ENCODE peak calls at places on chromosomes 13 and 19, in nine cellular contexts. M, V, I, U, O, J, L, S and E are unnamed samples.

GRCh38 chr13:109209526-109209925 is 576.9 kb downstream of the IRS2 start:
- DNase-seq in M (no peak), V (no peak), I (no peak), U (no peak), O (peak; percentile 80), J (no peak), L (no peak), S (no peak), E (no peak)

GRCh38 chr19:7595466-7596133 is at the start of gene CAMSAP3:
- DNase-seq in M (peak; percentile 39), V (no peak), I (peak; percentile 89), U (no peak), O (peak; percentile 73), J (peak; percentile 19), L (no peak), S (peak; percentile 17), E (peak; percentile 47)

GRCh38 chr19:44738603-44739585 is 9.6 kb upstream of the BCL3 start:
- DNase-seq in M (peak; percentile 53), V (no peak), I (no peak), U (no peak), O (no peak), J (no peak), L (no peak), S (peak; percentile 89), E (no peak)

GRCh38 chr19:52734340-52734892 is 428 bp downstream of the ZNF611 start:
- DNase-seq in M (peak; percentile 57), V (peak; percentile 37), I (peak; percentile 39), U (no peak), O (no peak), J (no peak), L (no peak), S (no peak), E (peak; percentile 70)

GRCh38 chr13:56393549-56393948 is 747.2 kb upstream of the PRR20A start:
- DNase-seq in M (no peak), V (no peak), I (peak; percentile 32), U (no peak), O (no peak), J (no peak), L (no peak), S (no peak), E (no peak)

GRCh38 chr13:30140973-30141372 is 166.4 kb downstream of the KATNAL1 start:
- DNase-seq in M (no peak), V (peak; percentile 41), I (no peak), U (no peak), O (no peak), J (no peak), L (no peak), S (no peak), E (no peak)

GRCh38 chr19:36686365-36687213 is 823 bp upstream of the ZNF567 start:
- DNase-seq in M (peak; percentile 32), V (peak; percentile 32), I (peak; percentile 21), U (no peak), O (peak; percentile 2), J (no peak), L (peak; percentile 5), S (no peak), E (peak; percentile 59)

GRCh38 chr13:103386341-103386740 is 320.1 kb upstream of the SLC10A2 start:
- DNase-seq in M (peak; percentile 0), V (no peak), I (no peak), U (no peak), O (peak; percentile 45), J (no peak), L (no peak), S (no peak), E (no peak)

GRCh38 chr13:91817250-91817649 is 418.8 kb downstream of the GPC5 start:
- DNase-seq in M (peak; percentile 7), V (no peak), I (no peak), U (no peak), O (peak; percentile 44), J (no peak), L (peak; percentile 13), S (no peak), E (no peak)

GRCh38 chr19:13117772-13118423 is at the start of gene NACC1:
- DNase-seq in M (peak; percentile 97), V (peak; percentile 92), I (peak; percentile 94), U (no peak), O (peak; percentile 95), J (peak; percentile 89), L (peak; percentile 82), S (peak; percentile 86), E (peak; percentile 97)

DNA sequence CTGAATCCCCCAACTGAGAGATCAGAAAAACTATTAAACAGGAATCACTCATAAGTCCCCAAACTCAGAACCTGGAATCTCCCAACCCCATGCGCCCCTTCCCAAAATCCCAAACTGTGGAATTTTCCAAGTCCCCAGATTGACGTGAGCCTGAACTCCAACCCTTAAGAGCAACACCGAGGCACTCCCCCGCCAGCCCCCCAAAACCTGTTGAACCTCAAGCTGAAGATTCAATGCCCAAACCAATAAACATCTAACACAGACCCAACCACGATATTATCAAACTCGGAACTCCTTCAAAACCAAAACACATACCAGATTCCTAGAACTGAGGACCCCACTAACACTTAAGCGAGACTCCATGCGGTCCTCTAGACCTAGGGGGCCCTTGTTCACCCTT is 589 bp downstream of the IZUMO1 start:
- DNase-seq in M (no peak), V (no peak), I (no peak), U (no peak), O (no peak), J (no peak), L (no peak), S (no peak), E (no peak)
- H3K4me2 ChIP-seq in M (no peak overlapping the region), V (no peak overlapping the region), I (peak overlapping the region; percentile 70), U (no peak overlapping the region), O (no peak overlapping the region), J (no peak overlapping the region), L (no peak overlapping the region), S (peak overlapping the region; percentile 96), E (no peak overlapping the region)

GRCh38 chr19:43489979-43490599 is 14.5 kb downstream of the PHLDB3 start:
- DNase-seq in M (no peak), V (no peak), I (no peak), U (no peak), O (no peak), J (no peak), L (no peak), S (no peak), E (no peak)

GRCh38 chr19:43488179-43488578 is 16.4 kb downstream of the PHLDB3 start:
- DNase-seq in M (no peak), V (no peak), I (no peak), U (no peak), O (no peak), J (no peak), L (no peak), S (no peak), E (no peak)

GRCh38 chr19:43495082-43495481 is 9.5 kb downstream of the PHLDB3 start:
- DNase-seq in M (no peak), V (no peak), I (no peak), U (no peak), O (no peak), J (no peak), L (no peak), S (no peak), E (no peak)

GRCh38 chr19:43489310-43489709 is 15.2 kb downstream of the PHLDB3 start:
- DNase-seq in M (no peak), V (no peak), I (no peak), U (no peak), O (no peak), J (no peak), L (no peak), S (no peak), E (no peak)

GRCh38 chr19:43490759-43491158 is 13.8 kb downstream of the PHLDB3 start:
- DNase-seq in M (no peak), V (no peak), I (no peak), U (no peak), O (no peak), J (no peak), L (no peak), S (no peak), E (no peak)
- H3K4me1 ChIP-seq in M (no peaks in the 10 kb centered on the region), V (no peaks in the 10 kb centered on the region), I (no peaks in the 10 kb centered on the region), U (no peaks in the 10 kb centered on the region), O (no peaks in the 10 kb centered on the region), J (no peaks in the 10 kb centered on the region), L (no peaks in the 10 kb centered on the region), S (no peaks in the 10 kb centered on the region), E (no peaks in the 10 kb centered on the region)

GRCh38 chr19:48490980-48491792 is 20.4 kb downstream of the LMTK3 start:
- DNase-seq in M (peak; percentile 45), V (peak; percentile 80), I (peak; percentile 88), U (no peak), O (peak; percentile 29), J (peak; percentile 62), L (no peak), S (peak; percentile 86), E (peak; percentile 62)
- H3K27ac ChIP-seq in M (no peak overlapping the region), V (no peak overlapping the region), I (peak overlapping the region; percentile 93), U (no peak overlapping the region), O (no peak overlapping the region), J (peak overlapping the region; percentile 1), L (no peak overlapping the region), S (peak overlapping the region; percentile 40), E (no peak overlapping the region)

GRCh38 chr19:1385816-1386215 is 2.1 kb downstream of the NDUFS7 start:
- DNase-seq in M (no peak), V (no peak), I (no peak), U (no peak), O (no peak), J (no peak), L (no peak), S (no peak), E (no peak)

GRCh38 chr19:1386945-1387683 is 3.4 kb downstream of the NDUFS7 start:
- DNase-seq in M (no peak), V (no peak), I (no peak), U (no peak), O (no peak), J (no peak), L (no peak), S (no peak), E (no peak)

GRCh38 chr19:1388637-1389026 is 4.9 kb downstream of the NDUFS7 start:
- DNase-seq in M (no peak), V (no peak), I (no peak), U (no peak), O (no peak), J (no peak), L (no peak), S (no peak), E (no peak)

GRCh38 chr19:1389033-1389940 is 5.6 kb downstream of the NDUFS7 start:
- DNase-seq in M (no peak), V (no peak), I (no peak), U (no peak), O (no peak), J (no peak), L (no peak), S (no peak), E (no peak)

GRCh38 chr19:1387684-1388636 is 4.3 kb downstream of the NDUFS7 start:
- DNase-seq in M (no peak), V (no peak), I (no peak), U (no peak), O (no peak), J (no peak), L (no peak), S (no peak), E (no peak)
- H3K4me2 ChIP-seq in M (no peak overlapping the region), V (no peak overlapping the region), I (no peak overlapping the region), U (peak overlapping the region; percentile 56), O (no peak overlapping the region), J (no peak overlapping the region), L (no peak overlapping the region), S (no peak overlapping the region), E (no peak overlapping the region)

GRCh38 chr19:15284896-15285295 is 47.4 kb downstream of the BRD4 start:
- DNase-seq in M (no peak), V (no peak), I (no peak), U (no peak), O (no peak), J (no peak), L (no peak), S (no peak), E (no peak)
- H3K4me1 ChIP-seq in M (peaks cover 70% of the 10 kb centered on the region), V (peaks cover 22% of the 10 kb centered on the region), I (peaks cover 86% of the 10 kb centered on the region), U (peaks cover 57% of the 10 kb centered on the region), O (peaks cover 37% of the 10 kb centered on the region), J (peaks cover 81% of the 10 kb centered on the region), L (peaks cover 45% of the 10 kb centered on the region), S (peaks cover 79% of the 10 kb centered on the region), E (peaks cover 97% of the 10 kb centered on the region)